ENCODE peak calls at places on chromosomes 16 and 17, in four cellular contexts. F is fibroblast of the aortic adventitia, A is lower leg skin, K is prostate gland. X is an unnamed sample.

GRCh38 chr16:29663020-29663828 is at the start of gene SPN:
- DNase-seq in F (no peak), K (no peak), A (no peak), X (no peak)

GRCh38 chr16:49464093-49464492 is 90.5 kb downstream of the C16orf78 start:
- DNase-seq in K (no peak), F (no peak), A (no peak), X (no peak)

GRCh38 chr17:19651461-19652238 is 3.1 kb downstream of the ALDH3A2 start:
- DNase-seq in K (no peak), F (no peak), A (no peak), X (no peak)

GRCh38 chr17:56358651-56359050 is 205.4 kb downstream of the ANKFN1 start:
- DNase-seq in K (no peak), F (no peak), A (no peak), X (no peak)

GRCh38 chr17:41935641-41936040 is 5.2 kb downstream of the ODAD4 start:
- DNase-seq in K (no peak), F (no peak), A (no peak), X (no peak)

GRCh38 chr16:75805946-75806345 is 79.7 kb upstream of the CPHXL start:
- DNase-seq in K (no peak), F (no peak), A (no peak), X (no peak)

GRCh38 chr16:1823821-1824220 is 2.8 kb downstream of the HAGH start:
- DNase-seq in K (no peak), F (peak), A (no peak), X (no peak)

GRCh38 chr17:16962804-16963203 is 9.1 kb downstream of the TNFRSF13B start:
- DNase-seq in A (no peak), F (no peak), K (no peak), X (no peak)

GRCh38 chr16:733382-734207 is 6.7 kb downstream of the HAGHL start:
- DNase-seq in F (no peak), K (no peak), A (no peak), X (no peak)

GRCh38 chr17:63378411-63379076 is 67.6 kb downstream of the CYB561 start:
- DNase-seq in A (no peak), K (no peak), F (peak), X (no peak)

GRCh38 chr16:82761236-82761635 is 134.5 kb downstream of the CDH13 start:
- DNase-seq in F (peak), K (peak), A (peak), X (no peak)

GRCh38 chr17:19364699-19365498 is 2.4 kb upstream of the B9D1 start:
- DNase-seq in F (no peak), A (no peak), K (no peak), X (no peak)

GRCh38 chr16:27291106-27291505 is 22.5 kb upstream of the NSMCE1 start:
- DNase-seq in A (no peak), F (peak), K (no peak), X (no peak)

GRCh38 chr16:21685034-21685455 is 21.3 kb downstream of the OTOA start:
- DNase-seq in F (no peak), A (no peak), K (no peak), X (no peak)

GRCh38 chr17:47905221-47905733 is 9.2 kb downstream of the SP2 start:
- DNase-seq in K (peak), F (peak), A (peak), X (no peak)

GRCh38 chr17:2390199-2390880 is 10.5 kb downstream of the MNT start:
- DNase-seq in K (no peak), F (peak), A (no peak), X (no peak)

DNA sequence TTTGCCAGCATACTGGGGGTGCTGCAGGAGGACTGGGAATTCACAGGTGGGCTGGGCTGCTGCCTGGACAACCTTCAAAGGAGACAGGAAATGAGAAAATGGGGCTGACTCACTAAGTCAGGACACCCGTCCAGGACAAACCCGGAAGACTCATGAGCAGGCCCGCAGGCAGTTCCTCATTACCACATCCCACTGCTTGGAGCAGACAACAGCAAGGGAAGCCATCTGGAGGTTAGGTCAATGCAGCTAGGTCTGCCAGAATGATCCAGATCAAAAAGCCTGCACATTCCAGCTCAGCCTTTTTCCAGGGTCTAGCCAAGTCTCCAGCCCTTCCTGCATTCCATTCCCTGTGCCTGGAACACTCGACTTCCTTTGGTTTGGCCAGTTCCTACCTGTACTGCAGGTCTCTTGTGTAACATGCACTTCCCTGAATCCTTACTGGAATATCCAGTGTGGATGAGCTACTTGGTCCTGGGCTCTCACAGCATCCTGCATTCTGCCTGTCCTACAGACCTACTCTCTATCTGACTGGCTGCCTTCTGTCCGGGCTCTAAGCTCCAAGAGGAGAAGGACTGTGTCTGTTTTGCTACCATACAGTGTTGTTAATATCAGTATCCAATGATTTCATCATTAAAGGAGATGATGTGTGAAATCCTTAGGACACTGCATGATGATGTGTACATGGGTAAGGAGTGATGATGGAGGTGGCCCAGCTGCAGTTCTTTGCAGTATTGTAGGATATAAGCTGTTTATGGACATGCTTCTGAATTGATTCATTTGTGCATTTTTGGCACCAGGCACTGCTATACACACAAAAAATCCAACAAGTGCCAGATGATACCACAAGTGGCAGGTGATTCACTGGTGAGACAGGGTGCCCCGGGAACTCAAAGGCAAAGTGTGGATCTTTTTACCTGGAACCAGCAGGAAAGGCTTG is 536.7 kb upstream of the CDH11 start:
- DNase-seq in A (peak), F (peak), K (peak), X (no peak)
- TF ChIP-seq CTCF in A (no peak), F (no peak), K (no peak), X (no peak)

GRCh38 chr17:6853764-6854442 is 22.4 kb upstream of the TEKT1 start:
- DNase-seq in F (no peak), A (no peak), K (no peak), X (no peak)
- TF ChIP-seq CTCF in F (peak), A (no peak), K (peak), X (no peak)

GRCh38 chr17:59505610-59506276 is 59.7 kb upstream of the DHX40 start:
- DNase-seq in F (peak), K (no peak), A (no peak), X (no peak)
- TF ChIP-seq CTCF in F (no peak), K (no peak), A (no peak), X (no peak)

DNA sequence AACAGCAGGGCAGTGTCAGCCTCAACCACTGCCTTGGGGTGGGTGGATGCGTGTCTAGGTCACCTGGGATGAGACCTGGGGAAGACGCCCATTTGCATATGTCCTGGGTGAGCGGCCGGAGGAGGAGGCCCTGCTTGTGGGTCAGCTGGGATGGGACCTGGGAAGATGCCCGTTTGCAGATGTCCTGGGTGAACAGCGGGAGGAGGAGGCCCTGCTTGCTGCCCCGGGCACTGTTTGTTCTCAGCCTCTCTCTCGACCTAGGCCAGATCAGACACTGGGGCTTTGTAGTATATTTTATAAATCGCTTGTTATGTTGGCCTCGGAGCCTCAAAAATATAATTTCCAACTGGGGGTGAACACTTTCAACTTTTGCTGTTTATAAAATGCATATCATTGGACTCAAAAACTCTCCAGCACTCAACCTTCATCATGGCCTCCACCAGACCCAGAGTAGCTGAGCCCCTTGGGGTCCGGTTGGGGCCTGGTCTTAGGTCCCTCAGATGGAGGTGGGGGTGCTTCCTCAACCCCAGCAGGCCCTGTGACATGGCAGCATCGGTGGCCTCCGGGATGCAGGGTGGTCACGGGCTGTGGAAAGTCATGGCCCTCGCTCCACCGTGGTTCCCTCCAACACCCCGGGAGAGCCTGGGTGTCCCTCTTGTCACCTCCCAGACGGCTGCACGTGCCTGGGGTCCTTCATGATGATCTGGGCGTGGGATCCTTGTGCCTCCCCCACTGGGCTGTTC is 17.3 kb downstream of the DBNDD1 start:
- DNase-seq in F (no peak), A (no peak), K (no peak), X (no peak)
- TF ChIP-seq CTCF in F (no peak), A (no peak), K (no peak), X (no peak)

GRCh38 chr17:50134206-50135110 is 4.5 kb upstream of the SAMD14 start:
- DNase-seq in F (no peak), K (no peak), A (no peak), X (no peak)
- TF ChIP-seq CTCF in F (no peak), K (no peak), A (no peak), X (no peak)

DNA sequence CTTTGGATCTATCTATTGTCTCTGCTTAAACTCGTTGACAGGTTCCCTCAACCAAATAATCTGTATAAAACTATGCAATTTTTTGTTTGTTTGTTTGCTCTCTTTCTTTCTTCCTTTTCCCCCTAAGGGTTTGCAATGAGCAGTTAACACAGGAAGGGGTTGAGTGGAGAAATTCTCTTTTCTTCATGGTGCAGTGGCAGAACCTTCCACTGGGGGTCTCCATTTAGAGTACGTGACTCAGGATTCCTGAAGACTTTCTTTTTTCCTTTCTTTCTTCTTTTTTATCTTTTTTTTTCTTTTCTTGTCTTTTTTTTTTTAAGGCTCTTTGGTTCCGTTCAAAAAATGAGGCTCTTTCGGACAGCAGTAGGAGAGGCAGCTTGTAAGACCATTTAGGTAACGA is 19.5 kb upstream of the RBFOX1 start:
- DNase-seq in A (no peak), K (no peak), F (no peak), X (no peak)
- TF ChIP-seq CTCF in A (no peak), K (no peak), F (peak), X (no peak)

X was measured in activated B cell treated with CpG ODN at 0.5 μM for 24 hours.